ENCODE peak calls at places on chromosomes 6 and 20, in four cellular contexts. O is cardiac fibroblast, P is left ventricle myocardium inferior, M is pancreas. I is an unnamed sample.

GRCh38 chr6:125003070-125003469 is 40.8 kb downstream of the RNF217 start:
- DNase-seq in P (no peak), M (no peak), O (no peak), I (no peak)

GRCh38 chr6:26552640-26553189 is 14.5 kb downstream of the HMGN4 start:
- DNase-seq in O (no peak), P (no peak), M (no peak), I (no peak)

GRCh38 chr20:44057698-44058675 is 129.0 kb downstream of the JPH2 start:
- DNase-seq in M (no peak), O (peak; percentile 58), P (no peak), I (no peak)

GRCh38 chr6:154314084-154314483 is 42.5 kb downstream of the IPCEF1 start:
- DNase-seq in M (no peak), P (no peak), O (no peak), I (no peak)

GRCh38 chr6:138455746-138456392 is 43.4 kb downstream of the NHSL1 start:
- DNase-seq in P (no peak), M (no peak), O (peak; percentile 2), I (no peak)

GRCh38 chr20:839626-840025 is 6.1 kb downstream of the FAM110A start:
- DNase-seq in O (no peak), M (no peak), P (no peak), I (no peak)

GRCh38 chr6:135941275-135941674 is 89.8 kb downstream of the PDE7B start:
- DNase-seq in M (no peak), P (no peak), O (peak; percentile 83), I (no peak)

GRCh38 chr6:72675396-72675795 is 53.5 kb downstream of the KCNQ5 start:
- DNase-seq in O (no peak), M (no peak), P (no peak), I (no peak)

GRCh38 chr6:73503027-73503772 is 17.6 kb downstream of the EEF1A1 start:
- DNase-seq in P (no peak), O (no peak), M (no peak), I (no peak)

GRCh38 chr6:12324741-12325140 is 34.6 kb downstream of the EDN1 start:
- DNase-seq in P (no peak), M (no peak), O (no peak), I (no peak)

GRCh38 chr6:29831776-29832175 is 4.2 kb downstream of the HLA-G start:
- DNase-seq in M (no peak), O (no peak), P (no peak), I (no peak)

GRCh38 chr6:47181681-47182080 is 128.0 kb downstream of the TNFRSF21 start:
- DNase-seq in P (no peak), O (no peak), M (no peak), I (no peak)

GRCh38 chr20:61518424-61518951 is 266.4 kb downstream of the CDH4 start:
- DNase-seq in P (no peak), M (no peak), O (no peak), I (no peak)

GRCh38 chr20:14782731-14783130 is 445.3 kb upstream of the FLRT3 start:
- DNase-seq in O (no peak), M (no peak), P (no peak), I (no peak)

GRCh38 chr20:44643596-44644383 is 7.7 kb downstream of the ADA start:
- DNase-seq in P (peak; percentile 76), O (peak; percentile 93), M (peak; percentile 52), I (peak; percentile 59)

GRCh38 chr6:137467211-137467610 is 27.0 kb downstream of the OLIG3 start:
- DNase-seq in M (no peak), P (no peak), O (no peak), I (no peak)

GRCh38 chr6:166957087-166957804 is 896 bp upstream of the RNASET2 start:
- DNase-seq in M (peak; percentile 82), O (no peak), P (peak; percentile 66), I (peak; percentile 50)

GRCh38 chr20:792248-792647 is 23.9 kb upstream of the SLC52A3 start:
- DNase-seq in M (no peak), O (no peak), P (no peak), I (no peak)

GRCh38 chr6:5438882-5439584 is 177.7 kb downstream of the FARS2 start:
- DNase-seq in O (no peak), M (no peak), P (no peak), I (no peak)

GRCh38 chr6:25889877-25890853 is 16.1 kb upstream of the SLC17A3 start:
- DNase-seq in O (peak; percentile 74), M (no peak), P (no peak), I (no peak)

GRCh38 chr6:111750753-111751684 is 122.2 kb downstream of the FYN start:
- DNase-seq in P (no peak), O (peak; percentile 90), M (no peak), I (peak; percentile 53)

GRCh38 chr6:24228681-24229255 is 102.8 kb downstream of the NRSN1 start:
- DNase-seq in P (no peak), O (peak; percentile 59), M (no peak), I (no peak)

GRCh38 chr6:37381579-37381978 is 27.8 kb downstream of the RNF8 start:
- DNase-seq in P (no peak), O (peak; percentile 67), M (no peak), I (no peak)

GRCh38 chr20:61919675-61920365 is 145.9 kb downstream of the TAF4 start:
- DNase-seq in M (peak; percentile 1), O (no peak), P (no peak), I (no peak)

GRCh38 chr6:108797951-108798671 is 50.1 kb upstream of the ARMC2 start:
- DNase-seq in M (no peak), O (no peak), P (no peak), I (no peak)

GRCh38 chr6:152184573-152185157 is 377.2 kb downstream of the ESR1 start:
- DNase-seq in O (no peak), P (no peak), M (no peak), I (no peak)

GRCh38 chr20:11018668-11019170 is 344.9 kb upstream of the JAG1 start:
- DNase-seq in M (no peak), P (no peak), O (no peak), I (no peak)

DNA sequence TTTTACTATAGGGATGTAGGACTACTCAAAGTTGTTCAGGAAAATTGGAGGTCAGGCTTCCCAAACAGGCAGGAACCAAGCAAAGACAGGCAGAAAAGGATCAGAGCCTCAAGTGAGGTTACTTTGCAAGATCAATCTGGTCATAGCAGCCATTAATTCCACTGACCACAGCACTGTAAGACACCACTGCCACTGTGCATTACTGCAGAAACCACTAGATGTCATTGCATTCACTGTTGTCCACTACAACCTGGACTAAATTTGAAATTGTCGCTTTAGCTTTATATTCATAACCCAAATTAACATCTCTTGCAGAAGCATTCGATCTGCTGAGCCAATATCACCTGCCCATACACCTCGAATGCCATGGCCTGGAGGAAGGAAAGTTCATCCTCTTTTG is 126.9 kb upstream of the UFL1 start:
- DNase-seq in O (no peak), P (no peak), M (no peak), I (no peak)
- TF ChIP-seq CTCF in O (no peak), P (peak; percentile 26), M (no peak), I (no peak)

GRCh38 chr6:122789862-122790739 is 1.0 kb downstream of the SMPDL3A start:
- DNase-seq in O (peak; percentile 28), P (peak; percentile 20), M (no peak), I (no peak)
- TF ChIP-seq CTCF in O (peak; percentile 6), P (no peak), M (no peak), I (no peak)

DNA sequence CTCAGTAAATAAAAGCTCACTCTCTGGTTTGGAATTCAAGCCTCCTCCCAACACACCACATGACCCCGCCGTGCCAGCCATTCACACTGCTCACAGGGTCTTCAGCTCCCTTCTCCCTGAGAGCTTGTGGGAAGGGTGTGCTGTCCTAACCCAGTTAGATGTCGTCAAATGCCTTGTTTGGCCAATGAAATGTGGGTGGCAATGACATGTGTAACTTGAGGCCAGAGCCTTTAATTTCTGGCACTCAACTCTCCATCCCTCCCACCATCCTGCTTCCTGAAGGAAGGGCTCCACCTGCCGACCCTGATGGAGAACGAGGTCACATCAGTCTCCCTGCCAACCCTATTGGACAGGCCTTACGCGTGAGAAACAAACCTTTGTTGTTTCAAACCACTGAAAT is 224.5 kb upstream of the AGPAT4 start:
- DNase-seq in M (no peak), O (peak; percentile 62), P (no peak), I (no peak)
- TF ChIP-seq CTCF in M (no peak), O (peak; percentile 36), P (peak; percentile 56), I (no peak)

GRCh38 chr6:4021133-4021861 is 57.6 kb downstream of the FAM217A start:
- DNase-seq in M (peak; percentile 97), O (peak; percentile 98), P (peak; percentile 95), I (peak; percentile 78)
- TF ChIP-seq CTCF in M (no peak), O (peak; percentile 16), P (peak; percentile 51), I (peak; percentile 30)

DNA sequence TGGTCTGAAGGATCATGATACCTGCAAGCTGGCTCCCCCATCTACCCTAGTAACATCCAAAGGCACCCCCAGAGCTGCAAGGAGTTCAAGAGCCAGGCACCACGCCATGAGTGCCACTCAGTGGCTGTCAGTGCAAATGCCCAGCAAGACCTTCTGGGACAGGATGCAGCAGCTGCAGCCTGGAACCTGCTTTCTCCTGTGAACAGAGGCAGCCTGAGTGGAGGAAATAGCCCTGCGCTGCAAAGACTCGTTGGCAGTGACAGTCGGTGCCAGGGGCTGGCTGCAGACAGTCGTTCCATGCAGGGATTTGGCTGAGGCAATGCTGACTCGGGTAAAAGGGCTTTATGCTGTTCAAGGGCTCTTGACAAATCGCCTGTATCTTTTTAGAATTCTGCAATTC is 15.7 kb upstream of the SSTR4 start:
- DNase-seq in O (no peak), P (no peak), M (no peak), I (no peak)
- TF ChIP-seq CTCF in O (no peak), P (no peak), M (no peak), I (no peak)

GRCh38 chr6:113857565-113858066 is 471 bp downstream of the MARCKS start:
- DNase-seq in P (peak; percentile 21), M (peak; percentile 53), O (peak; percentile 40), I (no peak)
- TF ChIP-seq CTCF in P (no peak), M (no peak), O (no peak), I (no peak)

GRCh38 chr6:79909517-79909916 is 37.8 kb downstream of the ELOVL4 start:
- DNase-seq in O (no peak), M (no peak), P (no peak), I (no peak)

GRCh38 chr6:79913369-79913768 is 34.0 kb downstream of the ELOVL4 start:
- DNase-seq in P (no peak), O (no peak), M (no peak), I (no peak)

GRCh38 chr6:79911992-79912391 is 35.4 kb downstream of the ELOVL4 start:
- DNase-seq in M (no peak), P (no peak), O (no peak), I (no peak)
- TF ChIP-seq CTCF in M (no peak), P (no peak), O (no peak), I (no peak)

I was measured in natural killer cell.